ENCODE peak calls at places on chromosomes 3 and 15, in nine cellular contexts. T is astrocyte of the spinal cord, Z is transverse colon, O is MCF 10A, V is GM23338, I is astrocyte, R is IMR-90, N is AG09319, S is endothelial cell. D is an unnamed sample.

GRCh38 chr3:13364602-13365271 is 55.4 kb downstream of the NUP210 start:
- DNase-seq in T (peak), R (peak), Z (no peak), O (no peak), N (no peak), V (peak), S (no peak), I (peak), D (no peak)

GRCh38 chr15:31349233-31350141 is 22.9 kb downstream of the KLF13 start:
- DNase-seq in S (no peak), O (no peak), T (no peak), I (no peak), R (no peak), N (no peak), V (no peak), Z (no peak), D (no peak)

GRCh38 chr15:95565201-95565600 is 765.3 kb upstream of the NR2F2 start:
- DNase-seq in O (no peak), Z (no peak), T (no peak), I (no peak), N (no peak), R (no peak), S (no peak), V (no peak), D (no peak)

GRCh38 chr3:115165266-115165665 is 18.2 kb upstream of the ZBTB20 start:
- DNase-seq in V (no peak), N (no peak), Z (no peak), O (no peak), I (no peak), T (no peak), R (no peak), S (no peak), D (no peak)

GRCh38 chr15:40846846-40847224 is 3.0 kb downstream of the SPINT1 start:
- DNase-seq in I (no peak), S (no peak), T (no peak), V (no peak), O (no peak), N (no peak), R (no peak), Z (peak), D (no peak)

GRCh38 chr15:25695875-25696760 is 167.0 kb downstream of the ATP10A start:
- DNase-seq in O (no peak), I (no peak), V (no peak), S (no peak), N (no peak), R (no peak), Z (no peak), T (no peak), D (no peak)

GRCh38 chr3:71503525-71504249 is 79.8 kb downstream of the FOXP1 start:
- DNase-seq in R (peak), V (no peak), S (no peak), T (no peak), Z (no peak), I (peak), N (no peak), O (peak), D (no peak)

GRCh38 chr3:186487819-186488218 is 56.4 kb downstream of the CRYGS start:
- DNase-seq in R (no peak), V (peak), I (no peak), Z (no peak), T (no peak), N (no peak), S (no peak), O (peak), D (no peak)

GRCh38 chr15:74191798-74192197 is 10.8 kb downstream of the STRA6 start:
- DNase-seq in T (no peak), O (no peak), S (no peak), Z (no peak), V (no peak), I (no peak), N (no peak), R (no peak), D (no peak)

GRCh38 chr15:94375997-94376396 is 144.6 kb downstream of the MCTP2 start:
- DNase-seq in S (peak), Z (no peak), O (no peak), I (no peak), R (no peak), T (no peak), V (peak), N (no peak), D (no peak)

GRCh38 chr15:31020542-31020941 is 29.1 kb upstream of the MTMR10 start:
- DNase-seq in O (no peak), I (peak), S (no peak), N (no peak), V (no peak), T (peak), Z (no peak), R (peak), D (no peak)

GRCh38 chr3:66261318-66261717 is 40.5 kb downstream of the SLC25A26 start:
- DNase-seq in I (peak), S (no peak), N (no peak), O (no peak), Z (no peak), R (peak), V (no peak), T (peak), D (no peak)

GRCh38 chr3:117483839-117484238 is 774.3 kb downstream of the TUSC7 start:
- DNase-seq in N (no peak), V (no peak), O (no peak), R (no peak), Z (no peak), I (no peak), S (no peak), T (no peak), D (no peak)

GRCh38 chr15:27828721-27829120 is 270.4 kb downstream of the OCA2 start:
- DNase-seq in Z (no peak), N (no peak), O (no peak), V (no peak), R (no peak), I (no peak), T (peak), S (no peak), D (no peak)

GRCh38 chr15:74174216-74174965 is 881 bp downstream of the ISLR start:
- DNase-seq in T (peak), R (no peak), S (no peak), N (no peak), I (no peak), Z (no peak), O (no peak), V (no peak), D (no peak)

GRCh38 chr3:13419356-13420050 is 619 bp downstream of the NUP210 start:
- DNase-seq in R (no peak), S (peak), T (no peak), Z (peak), O (no peak), I (no peak), V (peak), N (no peak), D (peak)

GRCh38 chr15:80932989-80933388 is 56.6 kb downstream of the MESD start:
- DNase-seq in V (no peak), I (peak), T (peak), R (peak), N (no peak), Z (peak), S (no peak), O (no peak), D (no peak)

GRCh38 chr15:39736646-39737550 is 45.7 kb downstream of the FSIP1 start:
- DNase-seq in Z (no peak), S (no peak), V (no peak), I (no peak), O (no peak), R (no peak), N (no peak), T (no peak), D (no peak)

GRCh38 chr15:40345867-40346578 is 4.8 kb upstream of the PHGR1 start:
- DNase-seq in T (no peak), O (no peak), N (no peak), S (no peak), I (no peak), V (no peak), Z (peak), R (no peak), D (no peak)

GRCh38 chr3:5563537-5564277 is 376.2 kb downstream of the EDEM1 start:
- DNase-seq in Z (no peak), S (no peak), R (no peak), O (peak), V (no peak), N (no peak), T (no peak), I (no peak), D (no peak)

GRCh38 chr3:48334605-48335004 is 1.1 kb upstream of the SPINK8 start:
- DNase-seq in N (no peak), S (no peak), R (no peak), Z (no peak), V (no peak), I (no peak), O (no peak), T (no peak), D (no peak)

GRCh38 chr3:40908612-40909011 is 290.7 kb upstream of the CTNNB1 start:
- DNase-seq in S (no peak), O (no peak), T (no peak), I (no peak), R (no peak), Z (no peak), V (no peak), N (no peak), D (no peak)

GRCh38 chr3:179563298-179563934 is 690 bp downstream of the ACTL6A start:
- DNase-seq in R (peak), Z (peak), N (peak), O (peak), I (peak), V (peak), S (peak), T (peak), D (peak)

GRCh38 chr3:51706788-51707731 is at the start of gene GRM2:
- DNase-seq in Z (peak), R (peak), T (peak), I (peak), S (peak), O (no peak), V (peak), N (peak), D (no peak)

GRCh38 chr3:169699536-169700050 is 36.1 kb upstream of the MECOM start:
- DNase-seq in S (no peak), N (no peak), Z (no peak), R (peak), O (peak), T (peak), I (peak), V (no peak), D (no peak)

GRCh38 chr3:12994357-12994606 is 78.9 kb downstream of the IQSEC1 start:
- DNase-seq in V (peak), O (no peak), N (no peak), I (no peak), R (no peak), S (no peak), Z (peak), T (no peak), D (peak)

GRCh38 chr3:188624384-188624783 is 470.4 kb downstream of the LPP start:
- DNase-seq in T (peak), O (peak), R (peak), N (peak), I (peak), V (no peak), S (no peak), Z (peak), D (no peak)

GRCh38 chr3:190883973-190884832 is 21.7 kb upstream of the GMNC start:
- DNase-seq in R (peak), N (peak), S (peak), V (peak), I (peak), T (peak), Z (peak), O (peak), D (peak)

GRCh38 chr3:46700772-46701171 is 420 bp upstream of the TMIE start:
- DNase-seq in S (no peak), O (no peak), V (no peak), R (no peak), Z (no peak), N (no peak), I (no peak), T (no peak), D (no peak)

GRCh38 chr15:29708519-29708918 is 113.7 kb downstream of the TJP1 start:
- DNase-seq in N (no peak), Z (no peak), I (no peak), T (no peak), R (no peak), S (no peak), O (no peak), V (no peak), D (no peak)

GRCh38 chr3:38247366-38248035 is 18.1 kb upstream of the SLC22A13 start:
- DNase-seq in O (peak), V (no peak), I (peak), Z (no peak), S (no peak), T (peak), R (peak), N (peak), D (peak)
- TF ChIP-seq CTCF in O (peak), V (no peak), I (peak), Z (no peak), S (no peak), T (peak), R (peak), N (peak), D (no peak)

DNA sequence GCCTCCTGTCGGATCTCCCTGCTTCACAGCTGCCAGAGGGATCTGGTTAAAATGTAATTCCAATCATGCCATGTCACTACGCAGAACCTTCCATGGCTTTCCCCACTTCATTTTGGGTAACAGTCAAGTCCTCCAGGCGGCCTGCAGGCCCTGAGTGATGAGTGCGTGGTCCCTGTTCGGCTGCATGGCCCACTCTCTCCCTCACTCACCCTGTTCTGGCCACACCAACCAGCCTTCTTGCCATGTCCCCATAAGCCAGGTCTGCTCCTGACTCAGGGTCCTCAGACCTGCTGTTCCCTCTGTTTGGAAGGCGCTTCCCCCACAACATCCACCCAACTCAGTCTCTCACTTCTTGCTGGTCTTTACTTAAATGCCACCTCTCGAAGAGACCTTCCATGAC is 41.6 kb upstream of the LINGO1 start:
- DNase-seq in R (no peak), Z (no peak), O (no peak), T (no peak), I (no peak), V (no peak), N (no peak), S (no peak), D (no peak)
- TF ChIP-seq CTCF in R (no peak), Z (no peak), O (no peak), T (no peak), I (no peak), V (no peak), N (no peak), S (no peak), D (no peak)

DNA sequence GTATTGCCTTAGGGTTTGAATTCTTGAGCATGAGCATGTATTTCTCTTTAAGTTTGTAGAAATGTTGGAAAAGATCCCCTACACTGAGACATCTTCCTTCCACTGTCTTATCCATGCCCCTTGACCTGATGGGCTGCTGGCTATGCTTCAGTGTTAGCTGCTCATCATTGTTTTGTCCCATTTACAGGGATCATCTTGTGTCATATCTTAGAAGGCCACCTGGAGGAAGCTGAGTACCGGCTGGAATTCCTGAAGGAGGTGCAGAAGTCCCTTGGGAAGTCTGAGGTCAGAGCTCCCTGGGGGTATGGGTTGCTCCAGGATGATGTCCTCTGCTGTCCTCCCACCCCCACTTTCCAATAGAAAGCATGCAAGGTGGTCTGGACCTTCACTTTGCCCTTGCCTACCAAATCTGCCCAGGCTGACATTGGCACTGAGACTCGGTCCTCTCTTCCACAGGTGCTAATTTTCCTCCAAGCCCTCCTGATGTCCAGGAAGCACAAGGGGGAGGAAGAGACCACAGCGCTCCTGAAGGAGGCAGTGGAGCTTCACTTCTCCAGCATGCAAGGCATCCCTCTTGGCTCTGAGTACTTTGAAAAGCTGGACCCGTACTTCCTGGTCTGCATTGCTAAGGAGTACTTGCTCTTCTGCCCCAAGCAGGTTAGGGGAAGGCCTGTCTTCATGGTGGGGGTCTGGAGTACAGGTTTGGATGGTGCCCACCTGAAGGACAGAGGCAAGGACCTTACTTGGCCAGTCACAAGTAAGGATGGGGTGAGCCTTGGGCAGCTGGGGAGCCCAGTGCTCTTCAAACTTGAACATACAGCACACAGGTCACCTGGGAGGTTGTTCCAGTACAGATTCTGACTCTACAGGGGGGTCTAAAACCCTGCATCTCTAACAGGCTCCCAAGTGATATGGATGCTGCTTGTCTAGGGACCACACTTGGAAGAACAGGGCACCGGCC is 17.7 kb downstream of the TTC21A start:
- DNase-seq in S (no peak), R (peak), T (peak), Z (peak), N (no peak), V (peak), O (peak), I (no peak), D (peak)
- TF ChIP-seq CTCF in S (no peak), R (peak), T (peak), Z (peak), N (peak), V (peak), O (no peak), I (peak), D (no peak)

DNA sequence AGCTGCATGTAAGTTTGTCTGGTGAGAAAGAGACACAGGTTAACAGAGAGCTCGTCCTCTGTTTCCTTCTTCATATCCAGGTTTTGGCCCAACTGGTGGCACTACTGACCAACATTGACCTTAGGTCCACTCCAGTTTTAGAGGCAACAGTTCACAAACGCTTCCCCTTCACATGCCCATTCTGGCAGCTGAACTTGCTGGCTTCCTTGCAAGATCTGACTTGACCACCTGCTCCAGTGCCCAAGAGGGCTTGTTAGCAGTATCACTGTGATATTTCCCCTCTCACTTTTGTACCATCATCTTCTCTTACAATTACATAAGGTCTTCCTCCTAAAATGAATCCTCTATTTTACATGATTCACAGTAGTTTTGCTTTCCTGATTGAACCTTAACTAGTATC is 71.3 kb downstream of the CNTN6 start:
- DNase-seq in I (no peak), Z (no peak), S (no peak), V (no peak), O (no peak), T (no peak), N (no peak), R (no peak), D (no peak)
- TF ChIP-seq CTCF in I (no peak), Z (no peak), S (no peak), V (no peak), O (no peak), T (no peak), N (no peak), R (no peak), D (no peak)

GRCh38 chr3:52792413-52792812 is 2.2 kb upstream of the ITIH3 start:
- DNase-seq in V (peak), N (no peak), Z (no peak), R (no peak), I (no peak), S (peak), T (no peak), O (no peak), D (no peak)
- TF ChIP-seq CTCF in V (peak), N (no peak), Z (no peak), R (no peak), I (no peak), S (peak), T (peak), O (peak), D (no peak)

GRCh38 chr15:36218322-36218721 is 361.1 kb upstream of the CDIN1 start:
- DNase-seq in T (no peak), S (no peak), I (no peak), O (no peak), V (no peak), Z (no peak), R (no peak), N (no peak), D (no peak)
- TF ChIP-seq CTCF in T (no peak), S (no peak), I (no peak), O (no peak), V (no peak), Z (no peak), R (no peak), N (no peak), D (no peak)

GRCh38 chr15:101723874-101724674 is at the start of gene TARS3:
- DNase-seq in R (peak), T (peak), S (peak), I (peak), O (peak), N (peak), V (peak), Z (peak), D (peak)
- TF ChIP-seq CTCF in R (peak), T (no peak), S (no peak), I (no peak), O (no peak), N (no peak), V (no peak), Z (no peak), D (no peak)

DNA sequence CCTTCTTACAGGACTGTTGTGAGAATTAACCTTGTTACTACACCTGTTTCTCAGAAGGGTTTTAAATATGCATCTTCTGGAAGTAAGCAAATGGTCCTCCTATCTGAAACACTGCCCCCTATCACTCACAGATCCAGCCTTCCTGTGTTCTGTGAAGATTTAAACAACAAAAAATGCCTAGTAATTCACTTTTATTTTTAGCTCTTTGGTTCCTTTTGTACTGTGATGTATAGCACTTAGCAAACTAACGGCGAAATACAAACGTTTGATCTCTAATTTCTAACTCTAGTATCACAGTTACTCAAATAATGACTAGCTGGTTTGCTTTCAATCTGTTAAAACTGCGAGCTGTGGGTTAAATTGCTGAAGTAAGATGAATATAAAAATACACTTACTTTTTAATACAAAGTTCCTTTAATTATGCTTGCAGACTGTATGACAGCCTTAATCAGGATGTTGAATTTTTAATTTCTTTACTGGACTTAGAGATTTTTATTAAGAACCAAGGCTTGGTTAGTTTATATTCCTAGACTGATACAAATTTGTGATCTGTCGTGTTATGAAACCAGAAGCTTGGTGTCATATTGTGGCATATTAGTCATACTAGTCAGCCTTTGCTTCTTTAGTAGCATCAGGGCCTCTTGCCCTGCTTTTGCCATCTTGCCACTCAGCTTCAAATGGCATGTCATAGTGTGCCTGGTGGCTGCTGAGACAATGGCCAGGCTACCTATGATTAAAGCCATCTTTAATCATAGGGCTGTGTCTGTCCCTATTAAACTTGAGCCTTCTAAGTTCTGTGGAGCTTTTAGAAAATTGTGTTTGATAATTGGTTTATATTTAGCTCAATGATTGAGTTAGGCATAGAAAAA is 9.2 kb downstream of the EIF3J start:
- DNase-seq in R (peak), O (peak), S (no peak), T (peak), Z (no peak), N (no peak), V (peak), I (peak), D (no peak)
- TF ChIP-seq CTCF in R (peak), O (peak), S (no peak), T (peak), Z (no peak), N (peak), V (peak), I (peak), D (no peak)

GRCh38 chr3:67819447-67819846 is 165.0 kb upstream of the SUCLG2 start:
- DNase-seq in N (no peak), V (peak), Z (no peak), O (peak), T (no peak), R (no peak), I (no peak), S (no peak), D (peak)
- TF ChIP-seq CTCF in N (no peak), V (peak), Z (no peak), O (no peak), T (peak), R (no peak), I (no peak), S (no peak), D (no peak)

GRCh38 chr3:50238549-50239026 is 2.6 kb downstream of the GNAI2 start:
- DNase-seq in O (peak), S (no peak), V (no peak), R (no peak), Z (peak), T (no peak), I (no peak), N (no peak), D (peak)
- TF ChIP-seq CTCF in O (no peak), S (no peak), V (no peak), R (no peak), Z (no peak), T (peak), I (no peak), N (peak), D (no peak)

D was measured in Calu3.